ENCODE peak calls at places on chromosomes 11 and 22, in four cellular contexts. E is H9, K is HCT116, O is OCI-LY7. N is an unnamed sample. For H3K79me2, the result is how much of the 10 kb centered on the place peaks cover.

GRCh38 chr11:44316388-44317240 is 6.7 kb upstream of the ALX4 start:
- DNase-seq in E (no peak), K (no peak), O (no peak), N (no peak)

GRCh38 chr11:61949169-61950034 is 749 bp upstream of the BEST1 start:
- DNase-seq in E (peak), K (peak), O (peak), N (peak)

GRCh38 chr11:64356498-64357411 is 2.2 kb upstream of the RPS6KA4 start:
- DNase-seq in E (peak), K (peak), O (peak), N (peak)

GRCh38 chr11:36389811-36390210 is 93.7 kb downstream of the PRR5L start:
- DNase-seq in E (no peak), K (no peak), O (no peak), N (no peak)

GRCh38 chr22:46052801-46053562 is 76.0 kb upstream of the WNT7B start:
- DNase-seq in E (no peak), K (no peak), O (peak), N (peak)

GRCh38 chr11:1481861-1482441 is 4.6 kb downstream of the MOB2 start:
- DNase-seq in E (no peak), K (no peak), O (no peak), N (no peak)

GRCh38 chr11:124917115-124917637 is 1.9 kb upstream of the HEPN1 start:
- DNase-seq in E (no peak), K (no peak), O (no peak), N (no peak)

GRCh38 chr11:84607975-84608787 is 1019.0 kb downstream of the DLG2 start:
- DNase-seq in E (no peak), K (no peak), O (no peak), N (no peak)

GRCh38 chr11:78292109-78292803 is 103.5 kb downstream of the USP35 start:
- DNase-seq in E (no peak), K (no peak), O (no peak), N (no peak)

GRCh38 chr11:833114-833791 is 501 bp downstream of the CD151 start:
- DNase-seq in E (no peak), K (no peak), O (no peak), N (peak)

GRCh38 chr11:20038969-20039368 is 121.3 kb downstream of the DBX1 start:
- DNase-seq in E (no peak), K (no peak), O (no peak), N (no peak)

GRCh38 chr11:97607301-97608000 is 1217.6 kb downstream of the JRKL start:
- DNase-seq in E (no peak), K (no peak), O (no peak), N (no peak)

GRCh38 chr11:403021-403760 is 9.2 kb downstream of the PKP3 start:
- DNase-seq in E (no peak), K (no peak), O (no peak), N (no peak)

GRCh38 chr11:7577883-7578242 is 64.1 kb downstream of the PPFIBP2 start:
- DNase-seq in E (peak), K (no peak), O (no peak), N (no peak)

GRCh38 chr11:3119141-3119821 is 45.8 kb downstream of the OSBPL5 start:
- DNase-seq in E (no peak), K (no peak), O (no peak), N (no peak)

GRCh38 chr11:94873910-94874575 is 99.3 kb downstream of the CWC15 start:
- DNase-seq in E (no peak), K (no peak), O (no peak), N (no peak)

GRCh38 chr11:132595711-132596111 is 936.6 kb downstream of the OPCML start:
- DNase-seq in E (no peak), K (no peak), O (no peak), N (no peak)

GRCh38 chr11:134411887-134412507 is at the start of gene B3GAT1:
- DNase-seq in E (no peak), K (no peak), O (no peak), N (no peak)

GRCh38 chr11:3737386-3737933 is 59.9 kb downstream of the NUP98 start:
- DNase-seq in E (no peak), K (no peak), O (no peak), N (no peak)

GRCh38 chr11:110433393-110434333 is 3.9 kb downstream of the FDX1 start:
- DNase-seq in E (no peak), K (no peak), O (peak), N (peak)

GRCh38 chr11:18527512-18527911 is 770 bp upstream of the TSG101 start:
- DNase-seq in E (no peak), K (no peak), O (peak), N (peak)

GRCh38 chr11:119024430-119025098 is 6.0 kb downstream of the TRAPPC4 start:
- DNase-seq in E (no peak), K (no peak), O (no peak), N (no peak)
- H3K4me2 ChIP-seq in E (no peak), K (no peak), O (no peak), N (no peak)

GRCh38 chr11:35153280-35153679 is 14.3 kb downstream of the CD44 start:
- DNase-seq in E (no peak), K (no peak), O (no peak), N (no peak)

GRCh38 chr11:35152575-35152974 is 13.6 kb downstream of the CD44 start:
- DNase-seq in E (no peak), K (no peak), O (no peak), N (no peak)

GRCh38 chr11:35151241-35151640 is 12.3 kb downstream of the CD44 start:
- DNase-seq in E (no peak), K (no peak), O (no peak), N (no peak)

GRCh38 chr11:35154960-35155359 is 16.0 kb downstream of the CD44 start:
- DNase-seq in E (no peak), K (no peak), O (no peak), N (no peak)

DNA sequence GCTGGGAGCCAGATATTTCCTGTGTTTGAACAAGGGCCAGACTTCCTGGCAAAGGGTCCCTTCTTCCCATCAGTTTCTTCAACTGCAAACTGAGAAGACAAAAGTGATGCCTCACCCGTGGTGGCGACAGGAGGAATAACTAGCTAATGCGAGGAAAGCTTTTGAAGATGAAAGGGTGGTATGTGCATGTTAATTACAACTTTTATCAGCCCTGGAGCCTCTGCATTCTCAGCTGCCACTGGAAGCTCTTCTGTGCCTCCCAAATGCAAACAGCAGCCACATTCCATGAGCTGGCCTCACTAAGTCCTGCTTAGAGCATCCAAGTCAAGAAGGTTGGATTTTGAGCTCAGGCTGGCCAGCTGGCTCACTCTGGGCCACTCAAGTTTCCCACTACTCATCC is 12.9 kb downstream of the CD44 start:
- DNase-seq in E (peak), K (no peak), O (no peak), N (no peak)
- H3K79me2 ChIP-seq in E (under half), K (half or more), O (under half), N (under half)

GRCh38 chr22:33112606-33113005 is 54.4 kb upstream of the SYN3 start:
- DNase-seq in E (no peak), K (no peak), O (peak), N (no peak)
- H3K4me2 ChIP-seq in E (no peak), K (no peak), O (peak), N (no peak)

GRCh38 chr22:40381461-40381860 is 11.1 kb downstream of the SGSM3 start:
- DNase-seq in E (no peak), K (no peak), O (no peak), N (no peak)

GRCh38 chr22:40387758-40388157 is 17.4 kb downstream of the SGSM3 start:
- DNase-seq in E (no peak), K (no peak), O (no peak), N (no peak)

GRCh38 chr22:40388231-40388630 is 17.8 kb downstream of the SGSM3 start:
- DNase-seq in E (no peak), K (no peak), O (no peak), N (no peak)

GRCh38 chr22:40385041-40385782 is 14.8 kb downstream of the SGSM3 start:
- DNase-seq in E (no peak), K (no peak), O (peak), N (peak)

DNA sequence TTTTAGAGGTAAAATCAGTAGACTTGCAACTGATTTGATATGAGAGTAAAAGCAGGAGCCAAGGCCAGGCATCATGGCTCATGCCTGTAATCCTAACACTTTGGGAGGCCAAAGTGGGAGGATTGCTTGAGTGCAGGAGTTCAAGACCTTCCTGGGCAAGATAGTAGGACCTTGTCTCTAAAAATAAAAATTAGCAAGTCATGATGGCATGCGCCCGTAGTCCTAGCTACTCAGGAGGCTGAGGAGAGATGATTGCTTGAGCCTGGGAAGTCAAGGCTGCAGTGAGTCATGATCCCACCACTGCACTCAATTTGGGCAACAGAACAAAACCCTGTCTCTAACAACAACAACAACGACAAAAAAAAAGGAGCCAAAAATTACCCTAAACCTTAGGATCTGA is 13.5 kb downstream of the SGSM3 start:
- DNase-seq in E (no peak), K (no peak), O (no peak), N (no peak)
- H3K79me2 ChIP-seq in E (under half), K (under half), O (half or more), N (half or more)

GRCh38 chr22:36236338-36237319 is 2.7 kb downstream of the APOL2 start:
- DNase-seq in E (peak), K (no peak), O (no peak), N (no peak)
- H3K4me2 ChIP-seq in E (no peak), K (no peak), O (no peak), N (no peak)